ENCODE peak calls at places on chromosomes 13 and 19, in ten cellular contexts. One of them, this sample, is unnamed.

GRCh38 chr19:56159009-56159501 is 16.8 kb upstream of the GALP start:
- DNase-seq in AG04450: no peak
- DNase-seq in T-cell: no peak
- DNase-seq in H54: no peak
- DNase-seq in T-helper 2 cell: no peak
- DNase-seq in activated T-helper 1 cell treated with Interleukin-2 at 50 U/mL for 16 hours: no peak
- DNase-seq in CD4-positive, alpha-beta T cell: no peak
- DNase-seq in cardiac muscle cell: no peak
- DNase-seq in tibial nerve: no peak
- DNase-seq in erythroblast: no peak
- DNase-seq in this sample: no peak

GRCh38 chr13:21034602-21035190 is 26.7 kb downstream of the LATS2 start:
- DNase-seq in T-helper 2 cell: no peak
- DNase-seq in AG04450: no peak
- DNase-seq in CD4-positive, alpha-beta T cell: no peak
- DNase-seq in T-cell: no peak
- DNase-seq in cardiac muscle cell: peak
- DNase-seq in H54: no peak
- DNase-seq in tibial nerve: no peak
- DNase-seq in activated T-helper 1 cell treated with Interleukin-2 at 50 U/mL for 16 hours: no peak
- DNase-seq in erythroblast: no peak
- DNase-seq in this sample: no peak

GRCh38 chr13:49580980-49581680 is 4.2 kb downstream of the RCBTB1 start:
- DNase-seq in T-helper 2 cell: no peak
- DNase-seq in T-cell: no peak
- DNase-seq in activated T-helper 1 cell treated with Interleukin-2 at 50 U/mL for 16 hours: no peak
- DNase-seq in CD4-positive, alpha-beta T cell: no peak
- DNase-seq in tibial nerve: no peak
- DNase-seq in AG04450: no peak
- DNase-seq in H54: no peak
- DNase-seq in erythroblast: no peak
- DNase-seq in cardiac muscle cell: no peak
- DNase-seq in this sample: no peak

GRCh38 chr19:29615891-29616425 is 9.9 kb downstream of the POP4 start:
- DNase-seq in tibial nerve: no peak
- DNase-seq in AG04450: no peak
- DNase-seq in T-cell: no peak
- DNase-seq in T-helper 2 cell: no peak
- DNase-seq in activated T-helper 1 cell treated with Interleukin-2 at 50 U/mL for 16 hours: no peak
- DNase-seq in H54: no peak
- DNase-seq in CD4-positive, alpha-beta T cell: no peak
- DNase-seq in erythroblast: no peak
- DNase-seq in cardiac muscle cell: no peak
- DNase-seq in this sample: no peak

GRCh38 chr13:97743946-97744345 is 209.5 kb upstream of the IPO5 start:
- DNase-seq in AG04450: no peak
- DNase-seq in cardiac muscle cell: no peak
- DNase-seq in activated T-helper 1 cell treated with Interleukin-2 at 50 U/mL for 16 hours: no peak
- DNase-seq in CD4-positive, alpha-beta T cell: no peak
- DNase-seq in H54: no peak
- DNase-seq in T-cell: no peak
- DNase-seq in tibial nerve: no peak
- DNase-seq in erythroblast: no peak
- DNase-seq in T-helper 2 cell: no peak
- DNase-seq in this sample: no peak

GRCh38 chr19:13070425-13071140 is 32.1 kb downstream of the LYL1 start:
- DNase-seq in tibial nerve: no peak
- DNase-seq in H54: no peak
- DNase-seq in T-helper 2 cell: no peak
- DNase-seq in erythroblast: no peak
- DNase-seq in CD4-positive, alpha-beta T cell: no peak
- DNase-seq in cardiac muscle cell: no peak
- DNase-seq in T-cell: no peak
- DNase-seq in activated T-helper 1 cell treated with Interleukin-2 at 50 U/mL for 16 hours: no peak
- DNase-seq in AG04450: no peak
- DNase-seq in this sample: no peak

GRCh38 chr19:38506723-38507550 is 73.4 kb downstream of the RYR1 start:
- DNase-seq in activated T-helper 1 cell treated with Interleukin-2 at 50 U/mL for 16 hours: peak
- DNase-seq in T-helper 2 cell: peak
- DNase-seq in cardiac muscle cell: peak
- DNase-seq in AG04450: no peak
- DNase-seq in CD4-positive, alpha-beta T cell: no peak
- DNase-seq in erythroblast: peak
- DNase-seq in tibial nerve: no peak
- DNase-seq in T-cell: peak
- DNase-seq in H54: peak
- DNase-seq in this sample: peak

GRCh38 chr19:5397804-5398692 is 57.2 kb upstream of the ZNRF4 start:
- DNase-seq in AG04450: no peak
- DNase-seq in T-helper 2 cell: no peak
- DNase-seq in tibial nerve: no peak
- DNase-seq in activated T-helper 1 cell treated with Interleukin-2 at 50 U/mL for 16 hours: no peak
- DNase-seq in T-cell: no peak
- DNase-seq in erythroblast: no peak
- DNase-seq in cardiac muscle cell: peak
- DNase-seq in CD4-positive, alpha-beta T cell: no peak
- DNase-seq in H54: no peak
- DNase-seq in this sample: peak

GRCh38 chr13:31214379-31214778 is 14.6 kb downstream of the B3GLCT start:
- DNase-seq in CD4-positive, alpha-beta T cell: no peak
- DNase-seq in tibial nerve: no peak
- DNase-seq in cardiac muscle cell: peak
- DNase-seq in erythroblast: no peak
- DNase-seq in AG04450: no peak
- DNase-seq in T-cell: no peak
- DNase-seq in T-helper 2 cell: no peak
- DNase-seq in H54: no peak
- DNase-seq in activated T-helper 1 cell treated with Interleukin-2 at 50 U/mL for 16 hours: no peak
- DNase-seq in this sample: no peak

GRCh38 chr19:13965377-13965896 is 13.1 kb downstream of the DCAF15 start:
- DNase-seq in cardiac muscle cell: no peak
- DNase-seq in erythroblast: no peak
- DNase-seq in activated T-helper 1 cell treated with Interleukin-2 at 50 U/mL for 16 hours: no peak
- DNase-seq in CD4-positive, alpha-beta T cell: no peak
- DNase-seq in T-helper 2 cell: no peak
- DNase-seq in AG04450: no peak
- DNase-seq in T-cell: no peak
- DNase-seq in H54: no peak
- DNase-seq in tibial nerve: no peak
- DNase-seq in this sample: no peak

GRCh38 chr13:107473255-107473654 is 742.1 kb downstream of the LIG4 start:
- DNase-seq in H54: no peak
- DNase-seq in erythroblast: no peak
- DNase-seq in CD4-positive, alpha-beta T cell: no peak
- DNase-seq in cardiac muscle cell: no peak
- DNase-seq in T-helper 2 cell: no peak
- DNase-seq in activated T-helper 1 cell treated with Interleukin-2 at 50 U/mL for 16 hours: no peak
- DNase-seq in AG04450: no peak
- DNase-seq in tibial nerve: no peak
- DNase-seq in T-cell: no peak
- DNase-seq in this sample: no peak

GRCh38 chr19:49113762-49114629 is at the start of gene LIN7B:
- DNase-seq in T-helper 2 cell: peak
- DNase-seq in cardiac muscle cell: peak
- DNase-seq in CD4-positive, alpha-beta T cell: peak
- DNase-seq in AG04450: no peak
- DNase-seq in erythroblast: peak
- DNase-seq in T-cell: peak
- DNase-seq in tibial nerve: no peak
- DNase-seq in H54: peak
- DNase-seq in activated T-helper 1 cell treated with Interleukin-2 at 50 U/mL for 16 hours: peak
- DNase-seq in this sample: peak

GRCh38 chr13:98301721-98302120 is 124.7 kb upstream of the RNF113B start:
- DNase-seq in CD4-positive, alpha-beta T cell: no peak
- DNase-seq in T-helper 2 cell: no peak
- DNase-seq in tibial nerve: no peak
- DNase-seq in cardiac muscle cell: no peak
- DNase-seq in T-cell: no peak
- DNase-seq in activated T-helper 1 cell treated with Interleukin-2 at 50 U/mL for 16 hours: no peak
- DNase-seq in erythroblast: no peak
- DNase-seq in AG04450: no peak
- DNase-seq in H54: no peak
- DNase-seq in this sample: no peak

GRCh38 chr19:2041686-2042484 is 9.2 kb downstream of the MKNK2 start:
- DNase-seq in H54: no peak
- DNase-seq in tibial nerve: peak
- DNase-seq in cardiac muscle cell: peak
- DNase-seq in CD4-positive, alpha-beta T cell: peak
- DNase-seq in activated T-helper 1 cell treated with Interleukin-2 at 50 U/mL for 16 hours: peak
- DNase-seq in T-cell: peak
- DNase-seq in AG04450: no peak
- DNase-seq in T-helper 2 cell: peak
- DNase-seq in erythroblast: peak
- DNase-seq in this sample: peak

GRCh38 chr13:112888238-112889111 is 80.5 kb upstream of the MCF2L start:
- DNase-seq in T-cell: no peak
- DNase-seq in tibial nerve: no peak
- DNase-seq in CD4-positive, alpha-beta T cell: no peak
- DNase-seq in AG04450: no peak
- DNase-seq in erythroblast: no peak
- DNase-seq in activated T-helper 1 cell treated with Interleukin-2 at 50 U/mL for 16 hours: no peak
- DNase-seq in T-helper 2 cell: no peak
- DNase-seq in H54: no peak
- DNase-seq in cardiac muscle cell: no peak
- DNase-seq in this sample: no peak

GRCh38 chr19:50710094-50710493 is 9.5 kb downstream of the SHANK1 start:
- DNase-seq in tibial nerve: no peak
- DNase-seq in AG04450: no peak
- DNase-seq in CD4-positive, alpha-beta T cell: no peak
- DNase-seq in cardiac muscle cell: no peak
- DNase-seq in erythroblast: no peak
- DNase-seq in T-cell: no peak
- DNase-seq in H54: no peak
- DNase-seq in activated T-helper 1 cell treated with Interleukin-2 at 50 U/mL for 16 hours: no peak
- DNase-seq in T-helper 2 cell: no peak
- DNase-seq in this sample: no peak

GRCh38 chr13:45296259-45296658 is 44.7 kb downstream of the TPT1 start:
- DNase-seq in erythroblast: no peak
- DNase-seq in CD4-positive, alpha-beta T cell: no peak
- DNase-seq in tibial nerve: no peak
- DNase-seq in T-helper 2 cell: no peak
- DNase-seq in H54: no peak
- DNase-seq in T-cell: no peak
- DNase-seq in AG04450: no peak
- DNase-seq in cardiac muscle cell: no peak
- DNase-seq in activated T-helper 1 cell treated with Interleukin-2 at 50 U/mL for 16 hours: no peak
- DNase-seq in this sample: no peak

GRCh38 chr13:78067290-78067689 is 148.7 kb upstream of the EDNRB start:
- DNase-seq in tibial nerve: no peak
- DNase-seq in T-cell: no peak
- DNase-seq in cardiac muscle cell: no peak
- DNase-seq in T-helper 2 cell: no peak
- DNase-seq in H54: no peak
- DNase-seq in AG04450: no peak
- DNase-seq in activated T-helper 1 cell treated with Interleukin-2 at 50 U/mL for 16 hours: no peak
- DNase-seq in erythroblast: no peak
- DNase-seq in CD4-positive, alpha-beta T cell: no peak
- DNase-seq in this sample: no peak

GRCh38 chr19:18798384-18799352 is 7.6 kb upstream of the COMP start:
- DNase-seq in T-helper 2 cell: no peak
- DNase-seq in H54: no peak
- DNase-seq in CD4-positive, alpha-beta T cell: no peak
- DNase-seq in tibial nerve: no peak
- DNase-seq in T-cell: no peak
- DNase-seq in activated T-helper 1 cell treated with Interleukin-2 at 50 U/mL for 16 hours: no peak
- DNase-seq in erythroblast: no peak
- DNase-seq in cardiac muscle cell: no peak
- DNase-seq in AG04450: no peak
- DNase-seq in this sample: no peak